ENCODE peak calls at places on chromosome 14, in ten cellular contexts. N is left ventricle myocardium inferior, U is adrenal gland, I is cardiac muscle cell, Y is lung, D is A549, T is fibroblast of lung, K is tibial artery, Q is neural progenitor cell, H is left lung. E is an unnamed sample. For H3K4me1, the result is how much of the 10 kb centered on the place peaks cover.

GRCh38 chr14:78974691-78975090 is 804.5 kb downstream of the NRXN3 start:
- DNase-seq in K (no peak), Q (no peak), U (no peak), H (no peak), Y (no peak), I (peak), N (no peak), D (no peak), T (peak), E (no peak)

GRCh38 chr14:77123381-77124344 is 17.9 kb downstream of the ZDHHC22 start:
- DNase-seq in T (no peak), Y (peak), Q (no peak), N (peak), K (no peak), H (peak), U (peak), I (no peak), D (no peak), E (peak)

GRCh38 chr14:22112004-22112403 is 438.4 kb upstream of the OR4E1 start:
- DNase-seq in Y (no peak), I (no peak), U (no peak), D (no peak), H (no peak), K (no peak), Q (peak), N (no peak), T (no peak), E (no peak)

GRCh38 chr14:72924332-72924731 is 1.9 kb upstream of the DCAF4 start:
- DNase-seq in Q (no peak), U (no peak), Y (peak), N (peak), K (peak), T (no peak), H (peak), I (no peak), D (no peak), E (no peak)

GRCh38 chr14:51534623-51535022 is 117.1 kb upstream of the FRMD6 start:
- DNase-seq in Q (no peak), I (no peak), D (no peak), K (no peak), H (no peak), U (peak), Y (no peak), T (peak), N (no peak), E (peak)

GRCh38 chr14:51006781-51007211 is 62.5 kb upstream of the PYGL start:
- DNase-seq in Y (peak), I (peak), K (peak), H (no peak), Q (no peak), D (peak), T (peak), U (peak), N (no peak), E (no peak)

GRCh38 chr14:32588448-32589320 is 259.6 kb downstream of the AKAP6 start:
- DNase-seq in H (no peak), Y (no peak), U (no peak), N (no peak), Q (peak), K (no peak), D (no peak), T (peak), I (peak), E (no peak)

GRCh38 chr14:72615511-72616121 is 278.3 kb downstream of the DPF3 start:
- DNase-seq in Y (no peak), N (no peak), D (no peak), U (no peak), T (peak), I (peak), H (no peak), Q (no peak), K (no peak), E (no peak)

GRCh38 chr14:55926007-55926406 is 192.2 kb upstream of the PELI2 start:
- DNase-seq in I (no peak), N (no peak), Q (no peak), T (no peak), K (no peak), D (no peak), H (no peak), U (peak), Y (no peak), E (no peak)

GRCh38 chr14:36784541-36784940 is 122.9 kb downstream of the PAX9 start:
- DNase-seq in I (no peak), N (no peak), Q (no peak), U (no peak), T (peak), K (no peak), D (no peak), Y (no peak), H (no peak), E (no peak)

GRCh38 chr14:101276309-101277091 is 284.8 kb upstream of the DIO3 start:
- DNase-seq in K (no peak), N (no peak), H (no peak), T (peak), U (no peak), Y (no peak), Q (no peak), D (no peak), I (no peak), E (no peak)

GRCh38 chr14:96299441-96299840 is 43.4 kb downstream of the BDKRB1 start:
- DNase-seq in D (no peak), I (no peak), N (no peak), Y (no peak), T (no peak), Q (no peak), H (no peak), K (no peak), U (no peak), E (no peak)

GRCh38 chr14:68668531-68668930 is 124.3 kb downstream of the ZFP36L1 start:
- DNase-seq in I (no peak), Y (no peak), D (no peak), H (no peak), N (no peak), T (no peak), K (peak), U (peak), Q (no peak), E (no peak)

GRCh38 chr14:56953884-56954283 is 143.6 kb upstream of the OTX2 start:
- DNase-seq in K (no peak), N (no peak), D (no peak), T (no peak), Y (no peak), U (no peak), Q (peak), H (no peak), I (no peak), E (no peak)

GRCh38 chr14:38868415-38869290 is 234.4 kb downstream of the SEC23A start:
- DNase-seq in D (no peak), I (no peak), H (no peak), T (no peak), K (no peak), U (no peak), Y (no peak), Q (no peak), N (no peak), E (no peak)

GRCh38 chr14:105337966-105338365 is 23.4 kb downstream of the PACS2 start:
- DNase-seq in U (peak), H (no peak), N (peak), Q (no peak), K (peak), Y (no peak), T (no peak), D (no peak), I (peak), E (no peak)

GRCh38 chr14:34865889-34866574 is 9.1 kb downstream of the BAZ1A start:
- DNase-seq in T (no peak), K (no peak), Q (no peak), D (no peak), N (no peak), Y (no peak), I (no peak), H (no peak), U (no peak), E (no peak)

GRCh38 chr14:89844508-89844907 is 110.0 kb downstream of the EFCAB11 start:
- DNase-seq in T (peak), Q (no peak), U (no peak), K (no peak), N (no peak), H (no peak), I (no peak), Y (no peak), D (no peak), E (no peak)

GRCh38 chr14:94344389-94344788 is 21.3 kb upstream of the SERPINA6 start:
- DNase-seq in T (no peak), H (no peak), U (no peak), Y (no peak), N (no peak), D (no peak), K (no peak), Q (no peak), I (no peak), E (no peak)
- H3K27ac ChIP-seq in T (no peak), H (no peak), U (no peak), Y (no peak), N (no peak), D (no peak), K (no peak), Q (no peak), I (no peak), E (no peak)

DNA sequence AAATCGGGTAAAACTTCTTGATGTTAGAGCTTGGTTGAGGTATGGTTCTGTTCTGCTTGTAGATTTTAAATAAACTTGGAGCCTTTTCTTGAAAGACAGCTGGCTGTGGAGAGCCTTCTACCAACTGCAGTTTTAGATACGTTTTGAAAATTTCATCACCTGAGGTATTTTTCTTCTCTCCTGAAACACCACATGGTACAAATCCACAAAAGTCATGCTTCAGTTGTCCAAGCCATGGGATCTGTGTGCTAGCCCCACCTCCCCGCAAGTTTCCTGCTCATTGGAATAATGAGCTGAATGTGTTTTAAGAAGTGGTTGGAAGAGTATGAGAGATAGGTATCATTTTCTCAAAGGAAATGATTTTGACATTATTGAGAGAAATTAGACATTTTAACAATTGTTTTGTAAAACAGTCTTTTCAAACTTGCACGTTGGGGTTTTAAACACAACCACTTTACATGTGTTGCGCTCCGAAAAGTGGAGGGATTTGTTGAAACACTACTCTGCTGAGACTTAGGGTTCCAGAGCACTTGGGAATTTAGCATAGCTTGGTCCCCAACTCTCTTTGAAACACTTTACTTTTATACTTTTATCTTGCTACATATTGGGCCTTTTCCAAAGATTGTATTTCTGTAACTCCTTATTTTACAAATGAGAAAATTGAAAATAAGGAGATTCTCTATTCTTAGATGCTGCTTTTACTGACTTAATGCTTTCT is 1.5 kb downstream of the PPM1A start:
- DNase-seq in Q (peak), Y (no peak), H (no peak), U (no peak), D (no peak), I (peak), K (no peak), T (peak), N (no peak), E (no peak)
- H3K4me1 ChIP-seq in Q (under half), Y (under half), H (half or more), U (under half), D (under half), I (under half), K (under half), T (under half), N (half or more), E (under half)

GRCh38 chr14:45085004-45085403 is 1.1 kb downstream of the PRPF39 start:
- DNase-seq in I (peak), H (no peak), K (no peak), D (no peak), N (no peak), Y (no peak), U (no peak), Q (peak), T (peak), E (no peak)
- H3K27ac ChIP-seq in I (peak), H (peak), K (peak), D (peak), N (peak), Y (no peak), U (peak), Q (no peak), T (peak), E (peak)

GRCh38 chr14:63224196-63224595 is 20.0 kb downstream of the RHOJ start:
- DNase-seq in H (no peak), K (no peak), N (no peak), Q (peak), T (peak), U (no peak), D (no peak), Y (no peak), I (peak), E (no peak)

GRCh38 chr14:63223596-63223995 is 19.4 kb downstream of the RHOJ start:
- DNase-seq in D (no peak), T (no peak), U (no peak), H (no peak), I (no peak), N (no peak), Q (no peak), K (no peak), Y (no peak), E (no peak)

GRCh38 chr14:63229330-63230059 is 25.3 kb downstream of the RHOJ start:
- DNase-seq in Y (no peak), U (no peak), T (no peak), I (peak), H (no peak), Q (no peak), K (no peak), D (no peak), N (peak), E (no peak)

GRCh38 chr14:63231733-63232132 is 27.5 kb downstream of the RHOJ start:
- DNase-seq in Y (no peak), D (no peak), T (no peak), U (no peak), Q (no peak), H (no peak), N (no peak), I (no peak), K (no peak), E (no peak)

DNA sequence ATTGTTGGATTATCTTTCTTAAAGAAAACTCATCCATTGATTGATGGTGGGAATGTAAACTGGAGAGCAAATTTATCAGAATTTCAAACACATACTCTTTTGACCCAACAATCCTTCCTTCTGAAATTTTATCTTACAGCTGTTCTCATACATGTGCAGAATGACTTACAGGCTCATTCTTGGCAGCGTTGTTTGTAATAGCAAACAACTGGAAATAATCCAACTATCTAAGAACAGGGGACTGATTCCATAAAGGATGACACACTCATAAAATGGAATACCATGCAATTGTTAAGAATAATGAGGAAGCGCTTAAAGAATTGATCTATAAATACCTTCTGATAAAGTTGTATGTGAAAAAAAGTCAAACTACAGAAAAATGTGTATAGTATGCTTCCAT is 24.0 kb downstream of the RHOJ start:
- DNase-seq in D (no peak), N (no peak), H (no peak), I (no peak), K (no peak), Y (no peak), T (no peak), U (no peak), Q (no peak), E (no peak)
- H3K4me1 ChIP-seq in D (under half), N (under half), H (under half), I (under half), K (under half), Y (under half), T (under half), U (under half), Q (under half), E (under half)

DNA sequence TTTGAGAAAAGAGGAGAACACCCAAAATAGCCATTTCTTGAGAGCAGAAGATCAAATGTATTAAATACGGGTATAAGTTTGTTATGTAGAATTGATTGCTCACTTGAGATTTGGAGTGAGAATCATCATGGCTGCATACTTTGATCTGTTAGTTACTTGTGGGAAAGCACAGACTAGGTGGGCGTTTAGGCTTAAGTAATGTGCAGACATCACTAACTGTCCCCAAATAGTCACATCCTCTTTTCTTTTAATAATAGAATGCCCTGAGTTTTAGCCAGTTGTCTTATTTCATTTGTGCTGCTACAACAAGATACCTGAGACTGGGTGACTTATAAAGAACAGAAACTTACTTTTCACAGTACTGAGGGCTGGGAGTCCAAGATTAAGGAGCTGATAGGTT is 14.3 kb upstream of the GTF2A1 start:
- DNase-seq in K (no peak), H (no peak), Q (no peak), T (no peak), I (no peak), N (no peak), U (no peak), Y (no peak), D (no peak), E (no peak)
- H3K27ac ChIP-seq in K (no peak), H (no peak), Q (no peak), T (no peak), I (no peak), N (no peak), U (no peak), Y (no peak), D (no peak), E (no peak)

E was measured in prostate gland.